ENCODE peak calls at places on chromosomes 7 and 10, in seven cellular contexts. Y, L, C, R, I, P and J are unnamed samples. For H3K9me3, the result is how much of the 10 kb centered on the place peaks cover.

GRCh38 chr10:35384265-35384868 is 48.1 kb downstream of the CCNY start:
- ATAC-seq in Y (no peak), L (no peak), C (no peak), R (no peak), I (no peak), P (no peak), J (no peak)

GRCh38 chr7:127578036-127578684 is 7.2 kb downstream of the GCC1 start:
- ATAC-seq in Y (no peak), L (no peak), C (no peak), R (no peak), I (no peak), P (peak), J (no peak)

GRCh38 chr7:36746347-36746746 is 22.1 kb upstream of the AOAH start:
- ATAC-seq in Y (no peak), L (no peak), C (no peak), R (no peak), I (peak), P (peak), J (no peak)

GRCh38 chr7:44408596-44408995 is 81.9 kb downstream of the NUDCD3 start:
- ATAC-seq in Y (no peak), L (peak), C (no peak), R (no peak), I (no peak), P (no peak), J (no peak)

GRCh38 chr10:58755688-58756087 is 243.0 kb downstream of the BICC1 start:
- ATAC-seq in Y (peak), L (peak), C (no peak), R (peak), I (peak), P (no peak), J (peak)

GRCh38 chr10:33279791-33280190 is 54.7 kb downstream of the NRP1 start:
- ATAC-seq in Y (no peak), L (peak), C (no peak), R (no peak), I (no peak), P (no peak), J (peak)

GRCh38 chr10:2623675-2624274 is 443.6 kb upstream of the PFKP start:
- ATAC-seq in Y (no peak), L (no peak), C (no peak), R (no peak), I (no peak), P (no peak), J (no peak)

GRCh38 chr7:12770227-12770975 is 83.0 kb downstream of the ARL4A start:
- ATAC-seq in Y (no peak), L (no peak), C (no peak), R (no peak), I (peak), P (no peak), J (no peak)

GRCh38 chr10:59896186-59896585 is 10.2 kb downstream of the CCDC6 start:
- ATAC-seq in Y (no peak), L (no peak), C (no peak), R (no peak), I (peak), P (no peak), J (no peak)

GRCh38 chr7:30896041-30896440 is 15.6 kb upstream of the AQP1 start:
- ATAC-seq in Y (no peak), L (no peak), C (no peak), R (no peak), I (no peak), P (no peak), J (no peak)

GRCh38 chr7:43232376-43232775 is 119.9 kb downstream of the HECW1 start:
- ATAC-seq in Y (no peak), L (no peak), C (no peak), R (no peak), I (no peak), P (no peak), J (no peak)

GRCh38 chr10:48694371-48695030 is 9.8 kb downstream of the WDFY4 start:
- ATAC-seq in Y (no peak), L (no peak), C (no peak), R (no peak), I (no peak), P (no peak), J (no peak)

GRCh38 chr10:29535778-29536459 is 98.9 kb downstream of the SVIL start:
- ATAC-seq in Y (no peak), L (no peak), C (no peak), R (no peak), I (peak), P (peak), J (no peak)

GRCh38 chr10:116105259-116105658 is 167.7 kb downstream of the GFRA1 start:
- ATAC-seq in Y (no peak), L (no peak), C (no peak), R (no peak), I (no peak), P (no peak), J (no peak)

GRCh38 chr7:107690611-107691010 is 30.0 kb downstream of the SLC26A4 start:
- ATAC-seq in Y (no peak), L (peak), C (no peak), R (no peak), I (no peak), P (no peak), J (no peak)

GRCh38 chr7:36969376-36969775 is 245.1 kb upstream of the AOAH start:
- ATAC-seq in Y (no peak), L (no peak), C (no peak), R (no peak), I (peak), P (no peak), J (no peak)

GRCh38 chr10:50508315-50509051 is 115.3 kb downstream of the SGMS1 start:
- ATAC-seq in Y (no peak), L (no peak), C (no peak), R (no peak), I (peak), P (peak), J (no peak)

GRCh38 chr10:35950221-35950620 is 308.1 kb upstream of the FZD8 start:
- ATAC-seq in Y (no peak), L (no peak), C (no peak), R (no peak), I (no peak), P (no peak), J (no peak)

GRCh38 chr10:82591421-82591820 is 716.4 kb downstream of the NRG3 start:
- ATAC-seq in Y (no peak), L (no peak), C (no peak), R (no peak), I (no peak), P (no peak), J (no peak)

GRCh38 chr7:37683263-37684120 is at the start of gene GPR141:
- ATAC-seq in Y (no peak), L (peak), C (no peak), R (no peak), I (peak), P (no peak), J (no peak)

GRCh38 chr10:26555719-26556368 is 117.7 kb downstream of the APBB1IP start:
- ATAC-seq in Y (peak), L (peak), C (peak), R (peak), I (peak), P (peak), J (peak)

GRCh38 chr10:78402636-78403035 is 369.0 kb downstream of the RPS24 start:
- ATAC-seq in Y (no peak), L (no peak), C (no peak), R (no peak), I (no peak), P (no peak), J (no peak)

GRCh38 chr10:46525824-46526681 is 30.4 kb downstream of the GPRIN2 start:
- ATAC-seq in Y (no peak), L (no peak), C (no peak), R (no peak), I (no peak), P (no peak), J (no peak)

GRCh38 chr10:3433131-3433530 is 260.5 kb upstream of the PITRM1 start:
- ATAC-seq in Y (no peak), L (no peak), C (no peak), R (no peak), I (no peak), P (no peak), J (no peak)

GRCh38 chr10:71529203-71529537 is 132.4 kb downstream of the CDH23 start:
- ATAC-seq in Y (no peak), L (no peak), C (no peak), R (no peak), I (no peak), P (peak), J (no peak)

GRCh38 chr7:94330474-94331027 is 64.1 kb upstream of the COL1A2 start:
- ATAC-seq in Y (no peak), L (no peak), C (no peak), R (no peak), I (no peak), P (no peak), J (no peak)

GRCh38 chr10:69056129-69056528 is 31.8 kb upstream of the SRGN start:
- ATAC-seq in Y (no peak), L (peak), C (peak), R (peak), I (peak), P (peak), J (no peak)

GRCh38 chr10:52351911-52352310 is 37.8 kb downstream of the DKK1 start:
- ATAC-seq in Y (no peak), L (no peak), C (no peak), R (no peak), I (no peak), P (no peak), J (no peak)

GRCh38 chr7:81190997-81191747 is 272.3 kb upstream of the SEMA3C start:
- ATAC-seq in Y (peak), L (peak), C (peak), R (peak), I (peak), P (peak), J (no peak)

GRCh38 chr10:106836923-106837322 is 327.6 kb downstream of the SORCS1 start:
- ATAC-seq in Y (no peak), L (peak), C (no peak), R (no peak), I (peak), P (no peak), J (peak)

GRCh38 chr7:130463553-130464434 is 23.0 kb upstream of the CEP41 start:
- ATAC-seq in Y (no peak), L (no peak), C (no peak), R (no peak), I (peak), P (no peak), J (no peak)

GRCh38 chr10:75407296-75407715 is 5.7 kb upstream of the ZNF503 start:
- ATAC-seq in Y (no peak), L (no peak), C (no peak), R (no peak), I (no peak), P (no peak), J (no peak)

GRCh38 chr10:108801220-108801619 is 1122.1 kb downstream of the XPNPEP1 start:
- ATAC-seq in Y (no peak), L (no peak), C (no peak), R (no peak), I (no peak), P (no peak), J (no peak)
- H3K9me3 ChIP-seq in Y (under half), L (under half), C (under half), R (under half), I (under half), P (half or more), J (under half)

GRCh38 chr7:157664034-157664433 is 327.2 kb downstream of the DNAJB6 start:
- ATAC-seq in Y (no peak), L (no peak), C (no peak), R (no peak), I (no peak), P (no peak), J (no peak)
- H3K9me3 ChIP-seq in Y (under half), L (under half), C (under half), R (under half), I (under half), P (under half), J (under half)

GRCh38 chr7:32522746-32523145 is 27.5 kb downstream of the AVL9 start:
- ATAC-seq in Y (no peak), L (no peak), C (no peak), R (no peak), I (no peak), P (no peak), J (no peak)

GRCh38 chr7:32531402-32531801 is 36.1 kb downstream of the AVL9 start:
- ATAC-seq in Y (no peak), L (no peak), C (no peak), R (no peak), I (no peak), P (no peak), J (no peak)

GRCh38 chr7:32524631-32525030 is 29.3 kb downstream of the AVL9 start:
- ATAC-seq in Y (no peak), L (no peak), C (no peak), R (no peak), I (no peak), P (no peak), J (no peak)

GRCh38 chr7:32525839-32526238 is 30.6 kb downstream of the AVL9 start:
- ATAC-seq in Y (no peak), L (no peak), C (no peak), R (no peak), I (no peak), P (no peak), J (no peak)
- H3K9me3 ChIP-seq in Y (under half), L (under half), C (under half), R (under half), I (under half), P (under half), J (under half)

GRCh38 chr7:158025651-158026600 is 561.7 kb downstream of the PTPRN2 start:
- ATAC-seq in Y (no peak), L (no peak), C (no peak), R (no peak), I (no peak), P (no peak), J (no peak)

GRCh38 chr7:158024881-158025280 is 562.7 kb downstream of the PTPRN2 start:
- ATAC-seq in Y (no peak), L (no peak), C (no peak), R (no peak), I (no peak), P (no peak), J (no peak)

GRCh38 chr7:158028290-158028941 is 559.2 kb downstream of the PTPRN2 start:
- ATAC-seq in Y (no peak), L (no peak), C (no peak), R (no peak), I (peak), P (peak), J (no peak)

GRCh38 chr7:158027646-158028045 is 560.0 kb downstream of the PTPRN2 start:
- ATAC-seq in Y (no peak), L (no peak), C (no peak), R (no peak), I (no peak), P (no peak), J (no peak)

DNA sequence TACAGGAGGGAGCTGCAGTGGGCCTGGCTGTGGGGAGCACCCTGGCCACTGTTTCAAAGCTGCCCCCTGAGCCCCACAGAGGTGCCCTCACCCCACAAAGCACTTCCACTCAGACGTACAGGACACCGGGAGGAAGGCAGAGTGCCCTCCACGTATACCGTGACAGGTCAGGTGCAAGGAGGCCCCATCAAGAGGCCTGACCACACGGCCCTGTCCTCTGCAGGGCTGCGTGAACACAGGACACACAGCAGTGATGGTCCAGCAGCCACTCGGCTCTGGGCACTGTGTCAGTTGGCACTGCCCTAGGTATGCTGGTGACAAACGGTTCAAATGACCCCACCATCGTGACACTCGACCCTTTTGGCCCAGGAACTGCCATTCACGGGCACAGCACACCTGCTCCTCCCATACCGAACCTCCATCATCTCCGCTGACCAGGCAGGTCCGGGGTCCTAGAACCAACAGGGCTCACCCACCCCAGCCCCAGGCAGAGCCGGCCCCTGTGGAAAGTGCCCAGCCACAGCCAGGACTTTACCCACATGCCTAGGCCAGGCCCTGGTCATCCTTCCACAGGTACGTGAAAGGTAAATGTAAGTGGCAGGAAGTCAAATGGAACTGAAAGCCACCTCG is 560.9 kb downstream of the PTPRN2 start:
- ATAC-seq in Y (no peak), L (no peak), C (no peak), R (no peak), I (no peak), P (no peak), J (no peak)
- H3K9me3 ChIP-seq in Y (under half), L (under half), C (under half), R (under half), I (under half), P (under half), J (under half)

DNA sequence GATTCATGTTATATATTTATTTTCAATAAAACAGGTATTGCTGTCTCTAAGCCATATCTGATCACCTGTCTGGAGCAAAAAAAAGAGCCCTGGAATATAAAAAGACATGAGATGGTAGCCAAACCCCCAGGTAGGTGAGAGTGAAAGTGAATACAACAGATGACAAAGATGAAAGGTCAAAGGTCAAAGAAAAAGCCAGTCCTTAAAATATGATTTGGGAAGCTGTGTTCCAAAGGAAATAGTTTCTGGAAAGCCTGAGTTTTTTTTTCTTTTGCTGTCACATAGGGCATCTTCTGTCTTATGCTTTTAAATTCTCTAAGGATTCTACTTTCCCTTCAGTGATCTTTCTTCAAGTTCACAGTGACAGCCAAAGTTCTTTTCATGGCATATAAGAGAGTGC is 25.9 kb downstream of the ZNF107 start:
- ATAC-seq in Y (no peak), L (no peak), C (no peak), R (no peak), I (no peak), P (no peak), J (no peak)
- H3K9me3 ChIP-seq in Y (under half), L (under half), C (under half), R (under half), I (under half), P (under half), J (under half)

GRCh38 chr10:110939419-110939818 is 20.0 kb downstream of the SHOC2 start:
- ATAC-seq in Y (no peak), L (no peak), C (no peak), R (no peak), I (no peak), P (no peak), J (no peak)
- H3K9me3 ChIP-seq in Y (under half), L (under half), C (under half), R (under half), I (under half), P (under half), J (under half)

DNA sequence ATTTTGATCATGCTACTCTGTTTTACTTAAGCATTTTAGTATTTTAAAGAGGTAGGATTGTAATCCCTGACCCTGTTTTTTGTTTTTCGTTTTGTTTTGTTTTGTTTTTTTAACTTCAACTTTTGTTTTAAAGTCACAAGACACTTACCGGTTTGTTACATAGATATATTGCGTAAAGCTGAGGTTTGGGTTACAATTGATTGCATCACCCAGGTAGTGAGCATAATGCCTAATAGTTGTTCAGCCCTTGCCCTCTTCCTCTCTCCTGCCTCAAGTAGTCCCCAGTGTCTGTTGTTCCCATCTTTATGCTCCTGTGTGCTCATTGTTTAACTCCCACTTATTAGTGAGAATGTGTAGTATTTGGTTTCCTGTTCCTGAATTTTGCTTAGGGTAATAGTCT is 93.1 kb upstream of the TEX47 start:
- ATAC-seq in Y (no peak), L (no peak), C (no peak), R (no peak), I (no peak), P (no peak), J (no peak)
- H3K9me3 ChIP-seq in Y (under half), L (under half), C (under half), R (under half), I (under half), P (under half), J (under half)

GRCh38 chr7:64046041-64046389 is 781 bp downstream of the ZNF727 start:
- ATAC-seq in Y (no peak), L (no peak), C (no peak), R (no peak), I (no peak), P (no peak), J (no peak)

DNA sequence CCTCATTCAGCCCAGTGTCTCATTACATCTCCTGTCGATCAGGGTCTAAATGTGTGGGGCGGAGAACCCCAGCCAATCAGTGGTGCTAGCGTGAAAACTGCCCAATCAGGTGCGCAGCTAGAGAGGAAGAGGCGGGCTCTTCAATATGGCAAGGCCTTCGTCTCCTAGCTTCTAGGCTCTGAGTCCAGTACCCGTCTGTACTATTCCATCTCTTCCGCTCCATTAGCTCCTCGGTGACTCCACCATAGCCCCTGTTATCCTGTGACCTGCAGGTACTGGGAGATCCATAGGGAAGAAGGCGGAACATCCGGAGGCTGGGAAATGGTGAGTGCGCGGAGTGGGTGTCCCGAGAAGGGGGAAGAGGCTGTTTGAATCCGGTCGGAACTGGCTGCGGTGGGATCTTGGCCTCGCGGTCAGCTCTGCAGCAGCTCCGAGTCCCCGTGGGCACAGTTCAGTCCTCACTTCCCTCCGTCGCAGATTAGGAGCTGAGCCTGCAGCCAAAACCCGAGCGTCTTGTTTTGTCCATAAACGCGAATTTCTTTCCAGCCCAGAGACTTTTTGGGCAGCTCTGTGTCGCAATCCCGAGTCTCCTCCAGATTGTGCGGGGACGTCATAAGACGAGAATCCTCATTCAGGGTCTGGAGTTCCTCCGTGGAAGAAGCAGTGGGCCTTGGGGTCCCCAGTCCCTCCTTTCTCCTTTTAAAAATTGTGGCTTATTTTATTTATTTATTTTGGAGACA is at the start of gene ZNF727:
- ATAC-seq in Y (peak), L (peak), C (peak), R (peak), I (peak), P (no peak), J (peak)
- H3K9me3 ChIP-seq in Y (under half), L (under half), C (under half), R (under half), I (half or more), P (half or more), J (under half)